ENCODE peak calls at places on chromosome 3, in seven cellular contexts. X is esophagus squamous epithelium, E is HCT116, R is AG04449, V is endothelial cell of umbilical vein, U is cardiac fibroblast, I is OCI-LY7. Y is an unnamed sample.

GRCh38 chr3:185308126-185308754 is 54.4 kb upstream of the EHHADH start:
- DNase-seq in R (no peak), V (peak), U (peak), X (no peak), E (peak), I (peak), Y (peak)

GRCh38 chr3:9884555-9885165 is 4.6 kb upstream of the CIDEC start:
- DNase-seq in I (no peak), V (no peak), U (peak), X (no peak), R (peak), E (peak), Y (no peak)

GRCh38 chr3:5330152-5330810 is 142.8 kb downstream of the EDEM1 start:
- DNase-seq in E (peak), V (no peak), I (no peak), R (no peak), U (peak), X (no peak), Y (no peak)

GRCh38 chr3:33957176-33957575 is 158.7 kb downstream of the PDCD6IP start:
- DNase-seq in I (no peak), E (no peak), X (no peak), R (no peak), V (no peak), U (no peak), Y (no peak)

GRCh38 chr3:158728851-158729250 is 3.4 kb downstream of the RARRES1 start:
- DNase-seq in E (no peak), X (no peak), V (no peak), I (no peak), U (no peak), R (no peak), Y (no peak)

GRCh38 chr3:185279582-185280138 is 25.8 kb upstream of the EHHADH start:
- DNase-seq in I (no peak), V (no peak), U (no peak), R (no peak), X (no peak), E (no peak), Y (no peak)

GRCh38 chr3:69787436-69788168 is 48.3 kb downstream of the MITF start:
- DNase-seq in I (no peak), X (no peak), R (no peak), E (no peak), V (peak), U (peak), Y (peak)

GRCh38 chr3:71089271-71089670 is 494.3 kb downstream of the FOXP1 start:
- DNase-seq in E (no peak), I (no peak), U (peak), V (no peak), R (no peak), X (no peak), Y (no peak)

DNA sequence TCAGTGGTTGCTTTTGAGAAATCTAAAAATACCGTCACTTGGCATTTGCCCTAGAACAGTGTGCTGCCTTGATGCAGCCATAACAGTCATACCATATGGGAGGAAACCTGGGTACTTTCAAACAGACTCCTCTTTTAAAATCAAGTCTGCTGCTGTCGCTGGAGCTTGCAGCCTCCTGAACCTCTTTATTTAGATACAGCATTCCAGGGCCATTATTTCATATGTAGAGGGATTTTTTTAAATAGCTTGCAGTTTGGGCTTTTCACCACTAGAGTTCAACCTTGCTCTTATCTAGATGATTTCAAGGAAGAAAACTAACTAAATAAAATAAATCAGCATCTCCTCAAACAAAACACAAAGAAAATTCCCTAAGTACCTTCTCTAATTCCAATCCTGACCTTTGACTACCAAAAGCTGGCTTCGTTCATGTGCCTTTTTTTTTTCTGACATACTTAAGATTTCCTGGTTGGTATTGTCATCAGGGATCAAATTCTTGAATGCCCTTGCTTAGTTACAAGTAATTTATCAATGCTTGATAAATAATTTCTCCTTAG is 111.6 kb downstream of the KBTBD8 start:
- DNase-seq in V (peak), X (no peak), R (peak), U (peak), E (peak), I (peak), Y (peak)
- TF ChIP-seq CTCF in V (peak), X (peak), R (no peak), U (peak), E (peak), I (peak), Y (peak)

GRCh38 chr3:64108784-64109317 is 85.6 kb upstream of the PSMD6 start:
- DNase-seq in R (no peak), U (no peak), V (no peak), X (no peak), E (no peak), I (no peak), Y (no peak)
- H3K4me3 ChIP-seq in R (no peak), U (no peak), V (no peak), X (no peak), E (no peak), I (no peak), Y (no peak)

GRCh38 chr3:153289334-153289808 is 127.3 kb downstream of the RAP2B start:
- DNase-seq in E (no peak), U (peak), X (no peak), V (no peak), I (no peak), R (no peak), Y (no peak)

GRCh38 chr3:153287017-153287416 is 125.0 kb downstream of the RAP2B start:
- DNase-seq in R (no peak), U (no peak), V (no peak), E (no peak), I (no peak), X (no peak), Y (no peak)

GRCh38 chr3:153284282-153284938 is 122.4 kb downstream of the RAP2B start:
- DNase-seq in U (peak), V (peak), I (peak), E (peak), X (peak), R (peak), Y (peak)

GRCh38 chr3:153285982-153286381 is 124.0 kb downstream of the RAP2B start:
- DNase-seq in E (no peak), V (no peak), U (no peak), I (no peak), R (no peak), X (no peak), Y (no peak)

DNA sequence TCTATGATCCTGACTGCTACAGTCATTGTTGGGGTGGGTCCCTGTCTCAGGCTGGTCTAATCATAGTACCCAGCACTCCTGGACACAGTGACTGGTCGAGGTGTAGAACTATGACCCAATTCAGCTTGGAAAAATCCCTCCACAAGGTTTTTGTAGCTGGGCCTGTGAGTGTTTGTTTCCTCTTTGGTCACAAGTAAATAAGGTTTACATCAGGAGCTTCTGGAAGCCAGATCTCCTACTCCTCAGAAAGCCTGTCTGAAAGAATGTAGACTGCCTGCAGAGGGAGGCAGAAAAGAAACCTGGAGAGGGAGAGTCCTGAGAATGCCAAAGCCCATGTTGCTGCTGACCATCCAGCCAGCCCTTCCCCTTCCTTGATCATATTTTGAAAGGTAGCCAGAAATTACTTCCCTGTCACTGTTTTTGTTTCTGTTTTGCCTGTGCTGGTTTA is 123.2 kb downstream of the RAP2B start:
- DNase-seq in R (no peak), E (no peak), U (peak), I (no peak), V (peak), X (no peak), Y (no peak)
- TF ChIP-seq CTCF in R (no peak), E (no peak), U (no peak), I (no peak), V (no peak), X (no peak), Y (peak)

DNA sequence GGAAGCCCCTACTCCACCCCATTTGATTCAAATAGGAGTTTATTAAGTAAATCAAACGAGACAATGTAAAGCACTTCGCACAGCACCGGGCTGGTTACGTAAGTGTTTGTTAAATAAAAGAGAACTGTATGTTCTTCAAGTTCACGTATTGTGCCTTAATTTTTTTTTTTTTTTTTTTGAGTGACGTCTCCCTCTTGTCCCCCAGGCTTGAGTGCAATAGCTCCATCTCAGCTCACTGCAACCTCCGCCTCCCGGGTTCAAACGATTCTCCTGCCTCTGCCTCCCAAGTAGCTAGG is 1.3 kb upstream of the WWTR1 start:
- DNase-seq in I (no peak), X (no peak), V (no peak), U (no peak), R (no peak), E (no peak), Y (no peak)
- H3K4me3 ChIP-seq in I (no peak), X (peak), V (peak), U (peak), R (peak), E (peak), Y (peak)

DNA sequence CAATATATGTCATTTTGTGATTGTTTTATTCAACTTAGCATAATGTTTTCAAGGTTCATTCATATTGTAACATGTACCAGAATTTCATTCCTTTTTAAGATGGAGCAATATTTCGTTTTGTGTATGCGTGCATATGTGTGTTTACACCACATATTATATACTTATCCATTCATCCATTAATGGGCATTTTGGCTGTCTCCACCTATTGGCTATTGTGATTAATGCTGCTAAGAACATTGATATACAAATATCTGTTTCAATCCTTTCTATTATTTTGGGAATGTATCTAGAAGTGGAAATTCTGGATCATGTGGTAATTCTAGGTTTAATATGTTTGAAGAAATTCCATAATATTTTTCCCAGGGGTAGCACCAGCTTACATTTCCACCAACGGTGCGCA is 403.9 kb upstream of the LMCD1 start:
- DNase-seq in I (no peak), E (no peak), U (no peak), R (no peak), X (no peak), V (no peak), Y (no peak)
- TF ChIP-seq CTCF in I (peak), E (peak), U (peak), R (no peak), X (no peak), V (no peak), Y (no peak)

DNA sequence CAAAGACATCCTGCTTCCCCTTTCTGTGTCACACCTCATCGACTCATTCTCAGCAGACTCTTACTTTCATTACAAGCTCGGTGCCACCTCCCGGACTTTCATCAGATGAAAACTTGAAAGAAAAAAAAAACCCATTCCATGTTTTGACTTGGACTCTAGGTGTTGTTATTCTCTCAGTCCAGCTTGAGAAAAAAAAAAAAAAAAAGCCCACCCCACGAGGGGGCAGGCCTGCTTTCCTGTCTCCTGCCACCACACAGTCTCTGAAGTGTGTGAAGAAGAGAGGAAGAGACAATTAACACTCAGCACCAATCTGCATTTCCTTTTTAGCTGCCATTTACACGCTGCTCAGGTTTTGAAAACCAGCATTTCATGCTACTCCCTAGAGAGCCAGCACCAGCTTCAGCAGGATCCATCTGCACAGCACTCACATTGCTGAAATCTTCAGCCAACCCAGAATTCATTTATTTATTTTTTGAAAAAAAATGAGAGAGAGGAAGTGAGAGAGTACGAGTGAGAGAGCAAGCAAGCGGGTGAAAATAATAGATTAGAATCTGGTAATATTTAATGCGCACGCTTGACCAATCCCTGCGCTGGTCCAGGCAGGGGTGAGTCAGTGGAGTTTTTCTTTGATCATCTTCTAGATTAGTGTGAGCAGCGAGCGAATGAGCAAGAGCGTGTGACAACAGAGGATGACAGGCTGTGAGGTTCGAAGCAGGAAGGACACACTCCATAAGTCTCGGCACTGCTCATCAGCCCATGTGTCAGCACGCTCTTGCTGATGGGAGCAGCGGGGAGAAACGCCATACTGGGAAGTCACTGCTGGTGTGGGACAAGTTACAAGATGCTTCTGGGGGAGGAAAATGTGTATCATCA is 23.5 kb downstream of the ZNF80 start:
- DNase-seq in I (peak), E (no peak), U (peak), X (peak), V (peak), R (peak), Y (peak)
- H3K4me3 ChIP-seq in I (peak), E (no peak), U (peak), X (peak), V (peak), R (peak), Y (peak)

GRCh38 chr3:193030276-193030675 is 112.6 kb upstream of the MB21D2 start:
- DNase-seq in V (peak), E (no peak), X (no peak), U (peak), I (no peak), R (no peak), Y (peak)
- TF ChIP-seq CTCF in V (no peak), E (no peak), X (no peak), U (no peak), I (no peak), R (no peak), Y (no peak)

DNA sequence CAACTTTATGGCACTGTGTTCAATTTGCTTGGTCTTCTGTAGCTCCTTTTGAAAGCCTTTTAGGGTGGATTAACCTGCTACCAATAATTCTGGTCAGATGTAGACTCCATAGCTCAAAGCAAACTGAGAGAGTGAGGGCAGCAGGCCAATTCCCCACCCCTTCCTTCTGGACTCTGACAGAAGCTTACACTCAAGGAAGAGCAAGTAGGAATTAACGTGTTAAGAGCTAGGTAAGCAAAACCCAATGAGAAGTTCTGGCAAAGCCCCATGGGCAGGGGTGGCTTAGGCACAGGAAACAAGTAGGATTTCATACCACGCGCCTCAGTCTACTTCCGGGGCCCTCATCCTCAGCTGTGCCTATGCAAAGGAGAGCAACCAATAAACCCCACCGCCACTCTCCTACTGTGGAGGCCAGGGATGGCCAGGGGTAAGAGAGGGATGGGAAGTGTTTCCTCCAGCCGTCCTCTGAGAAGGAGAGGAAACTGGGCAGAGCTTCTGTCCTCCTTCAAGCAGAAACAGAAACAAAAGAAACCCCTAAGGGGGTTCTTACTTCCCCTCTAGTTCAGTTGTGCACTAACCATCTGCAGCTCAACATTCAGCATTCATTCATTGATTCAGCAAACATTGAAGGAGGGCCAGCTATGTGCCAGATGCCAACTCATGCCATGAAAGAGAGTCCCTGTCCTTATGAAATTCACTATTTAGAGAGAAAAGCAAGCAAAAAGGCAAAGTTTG is 12.6 kb downstream of the CCR5 start:
- DNase-seq in R (no peak), X (no peak), V (no peak), U (no peak), I (peak), E (no peak), Y (no peak)
- H3K4me3 ChIP-seq in R (no peak), X (no peak), V (no peak), U (no peak), I (peak), E (no peak), Y (no peak)

DNA sequence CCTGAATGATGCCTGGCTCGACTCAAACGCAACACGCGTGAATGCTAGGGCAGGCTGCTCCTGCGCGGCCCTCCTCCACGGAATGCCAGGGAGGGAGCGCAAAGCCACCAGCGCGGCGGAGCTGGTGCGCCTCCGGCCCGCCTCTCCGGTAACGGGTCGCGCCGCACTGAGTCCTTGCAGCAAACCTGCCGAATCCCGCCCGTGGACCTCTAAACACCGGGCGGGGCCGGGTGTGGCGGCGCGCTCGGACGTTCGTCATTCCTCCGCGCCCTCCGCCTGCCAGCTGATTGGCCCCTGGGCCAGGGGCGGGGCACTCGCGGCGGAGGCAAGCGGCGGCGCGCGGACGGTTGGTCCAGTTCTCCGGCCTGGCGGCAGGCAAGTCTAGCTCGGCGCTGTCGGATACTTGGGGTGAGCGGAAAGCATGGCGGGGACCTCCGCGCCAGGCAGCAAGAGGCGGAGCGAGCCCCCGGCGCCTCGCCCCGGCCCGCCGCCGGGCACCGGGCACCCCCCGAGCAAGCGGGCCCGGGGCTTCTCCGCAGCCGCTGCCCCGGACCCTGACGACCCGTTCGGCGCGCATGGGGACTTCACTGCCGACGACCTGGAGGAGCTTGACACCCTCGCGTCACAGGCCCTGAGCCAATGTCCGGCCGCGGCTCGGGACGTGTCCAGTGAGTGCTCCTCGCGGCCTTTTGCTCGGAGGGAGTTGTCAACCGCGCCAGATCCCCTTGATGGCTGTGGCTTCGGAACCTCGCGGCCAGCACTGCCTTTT is at the start of gene ATRIP:
- DNase-seq in R (no peak), U (peak), X (peak), V (peak), E (peak), I (peak), Y (peak)
- TF ChIP-seq CTCF in R (no peak), U (no peak), X (peak), V (no peak), E (no peak), I (no peak), Y (no peak)